ENCODE peak calls at places on chromosomes 2 and 18, in five cellular contexts. One of them, this sample, is unnamed.

GRCh38 chr2:105085525-105085924 is 47.7 kb downstream of the MRPS9 start:
- DNase-seq in right lobe of liver: no peak
- DNase-seq in left ventricle myocardium inferior: no peak
- DNase-seq in body of pancreas: no peak
- DNase-seq in HL-60: no peak
- DNase-seq in this sample: no peak

GRCh38 chr2:239912171-239912937 is 112.8 kb downstream of the NDUFA10 start:
- DNase-seq in right lobe of liver: no peak
- DNase-seq in left ventricle myocardium inferior: no peak
- DNase-seq in body of pancreas: no peak
- DNase-seq in HL-60: no peak
- DNase-seq in this sample: no peak

GRCh38 chr2:235954281-235954680 is 213.9 kb downstream of the GBX2 start:
- DNase-seq in right lobe of liver: no peak
- DNase-seq in left ventricle myocardium inferior: no peak
- DNase-seq in body of pancreas: no peak
- DNase-seq in HL-60: no peak
- DNase-seq in this sample: no peak

GRCh38 chr2:168180483-168180882 is 66.9 kb downstream of the STK39 start:
- DNase-seq in right lobe of liver: no peak
- DNase-seq in left ventricle myocardium inferior: no peak
- DNase-seq in body of pancreas: no peak
- DNase-seq in HL-60: no peak
- DNase-seq in this sample: no peak

GRCh38 chr2:130807659-130808385 is 28.9 kb upstream of the ARHGEF4 start:
- DNase-seq in right lobe of liver: no peak
- DNase-seq in left ventricle myocardium inferior: no peak
- DNase-seq in body of pancreas: no peak
- DNase-seq in HL-60: no peak
- DNase-seq in this sample: no peak

GRCh38 chr2:160956243-160956802 is 203.9 kb upstream of the TANK start:
- DNase-seq in right lobe of liver: no peak
- DNase-seq in left ventricle myocardium inferior: peak
- DNase-seq in body of pancreas: peak
- DNase-seq in HL-60: no peak
- DNase-seq in this sample: no peak

GRCh38 chr2:176071330-176072291 is 12.2 kb downstream of the EVX2 start:
- DNase-seq in right lobe of liver: no peak
- DNase-seq in left ventricle myocardium inferior: no peak
- DNase-seq in body of pancreas: no peak
- DNase-seq in HL-60: no peak
- DNase-seq in this sample: no peak

GRCh38 chr2:140998577-140998976 is 1132.2 kb downstream of the LRP1B start:
- DNase-seq in right lobe of liver: no peak
- DNase-seq in left ventricle myocardium inferior: no peak
- DNase-seq in body of pancreas: no peak
- DNase-seq in HL-60: no peak
- DNase-seq in this sample: peak

GRCh38 chr2:229409751-229410181 is 138.7 kb upstream of the PID1 start:
- DNase-seq in right lobe of liver: no peak
- DNase-seq in left ventricle myocardium inferior: no peak
- DNase-seq in body of pancreas: no peak
- DNase-seq in HL-60: no peak
- DNase-seq in this sample: no peak

DNA sequence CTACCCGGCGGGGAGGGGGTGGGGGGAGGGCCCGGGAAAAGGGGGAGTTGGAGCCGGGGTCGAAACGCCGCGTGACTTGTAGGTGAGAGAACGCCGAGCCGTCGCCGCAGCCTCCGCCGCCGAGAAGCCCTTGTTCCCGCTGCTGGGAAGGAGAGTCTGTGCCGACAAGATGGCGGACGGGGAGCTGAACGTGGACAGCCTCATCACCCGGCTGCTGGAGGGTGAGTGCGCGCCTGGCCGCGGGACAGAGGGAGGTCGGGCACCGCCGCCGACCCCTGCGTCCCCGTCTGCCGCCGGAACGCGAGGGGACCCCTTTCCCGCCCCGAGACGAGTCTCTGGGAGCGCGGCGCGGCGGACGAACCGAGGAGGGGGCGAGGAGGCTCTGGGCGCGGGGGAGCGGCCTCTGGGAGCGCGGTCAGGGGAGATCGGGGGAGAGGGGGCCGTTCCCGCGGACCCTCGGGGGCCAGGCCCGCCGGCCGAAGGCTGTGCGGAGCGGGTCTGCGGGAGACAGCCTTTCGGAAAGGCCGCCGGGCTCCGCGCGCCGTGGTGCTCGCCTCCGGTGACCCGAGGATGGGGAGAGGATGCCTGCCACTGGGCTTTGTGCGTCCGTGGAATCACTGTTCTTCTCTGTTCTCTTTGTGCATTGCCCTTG is 452 bp downstream of the PPP1CB start:
- DNase-seq in right lobe of liver: no peak
- DNase-seq in left ventricle myocardium inferior: peak
- DNase-seq in body of pancreas: peak
- DNase-seq in HL-60: no peak
- DNase-seq in this sample: no peak
- TF ChIP-seq CTCF in right lobe of liver: no peak
- TF ChIP-seq CTCF in left ventricle myocardium inferior: no peak
- TF ChIP-seq CTCF in body of pancreas: no peak
- TF ChIP-seq CTCF in HL-60: no peak
- TF ChIP-seq CTCF in this sample: no peak

GRCh38 chr2:62770629-62771028 is 65.1 kb downstream of the EHBP1 start:
- DNase-seq in right lobe of liver: no peak
- DNase-seq in left ventricle myocardium inferior: no peak
- DNase-seq in body of pancreas: no peak
- DNase-seq in HL-60: no peak
- DNase-seq in this sample: no peak

GRCh38 chr2:62774555-62775366 is 69.2 kb downstream of the EHBP1 start:
- DNase-seq in right lobe of liver: peak
- DNase-seq in left ventricle myocardium inferior: no peak
- DNase-seq in body of pancreas: peak
- DNase-seq in HL-60: no peak
- DNase-seq in this sample: peak

DNA sequence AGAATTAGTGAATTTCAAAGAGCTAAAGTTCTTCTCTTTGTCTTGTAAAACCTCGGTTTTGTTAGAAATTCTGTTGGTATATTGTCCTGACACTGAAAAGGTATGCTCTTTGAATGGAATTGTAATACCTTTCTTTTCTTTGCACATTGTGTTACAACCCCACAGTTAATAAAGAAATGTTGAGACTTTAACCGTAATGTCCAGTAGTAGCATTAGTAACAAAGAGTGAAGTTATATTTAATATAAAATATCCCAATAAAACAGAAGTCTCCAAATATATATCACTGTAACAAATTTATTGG is 69.8 kb downstream of the EHBP1 start:
- DNase-seq in right lobe of liver: no peak
- DNase-seq in left ventricle myocardium inferior: no peak
- DNase-seq in body of pancreas: no peak
- DNase-seq in HL-60: no peak
- DNase-seq in this sample: no peak
- H3K4me3 ChIP-seq in right lobe of liver: no peak
- H3K4me3 ChIP-seq in left ventricle myocardium inferior: no peak
- H3K4me3 ChIP-seq in body of pancreas: no peak
- H3K4me3 ChIP-seq in HL-60: no peak
- H3K4me3 ChIP-seq in this sample: no peak

GRCh38 chr18:69900941-69901340 is 46.7 kb downstream of the CD226 start:
- DNase-seq in right lobe of liver: no peak
- DNase-seq in left ventricle myocardium inferior: no peak
- DNase-seq in body of pancreas: no peak
- DNase-seq in HL-60: no peak
- DNase-seq in this sample: no peak
- TF ChIP-seq CTCF in right lobe of liver: no peak
- TF ChIP-seq CTCF in left ventricle myocardium inferior: no peak
- TF ChIP-seq CTCF in body of pancreas: no peak
- TF ChIP-seq CTCF in HL-60: no peak
- TF ChIP-seq CTCF in this sample: no peak

DNA sequence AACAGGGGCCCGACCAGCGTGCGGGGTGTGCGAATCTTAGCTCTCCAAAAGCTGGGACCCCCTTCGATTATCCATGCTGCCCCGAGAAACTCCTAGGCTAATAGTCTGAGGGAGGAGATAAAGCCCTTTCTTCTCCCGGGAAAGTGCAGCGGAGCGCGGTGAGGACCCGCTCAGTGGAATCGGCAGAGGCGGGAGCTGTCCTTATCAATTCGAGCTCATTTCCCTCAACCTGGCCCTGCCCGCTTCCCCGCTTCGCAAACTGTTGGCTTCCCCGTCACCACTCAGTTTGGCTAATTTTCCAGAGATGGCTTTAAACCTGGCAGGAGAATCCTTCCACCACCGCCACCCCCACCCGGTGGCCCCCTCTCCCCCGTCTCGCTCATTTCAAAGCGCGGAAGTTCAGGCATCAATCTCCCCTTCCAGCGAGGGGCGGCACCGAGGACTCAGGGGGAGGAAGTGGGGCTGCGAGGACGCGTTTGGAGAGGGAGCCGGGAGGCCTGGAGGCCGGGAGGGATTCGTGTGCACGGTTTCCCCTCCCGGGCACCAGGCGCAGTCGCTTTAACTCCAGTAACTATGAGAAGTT is 1.6 kb downstream of the KLHL14 start:
- DNase-seq in right lobe of liver: no peak
- DNase-seq in left ventricle myocardium inferior: no peak
- DNase-seq in body of pancreas: peak
- DNase-seq in HL-60: no peak
- DNase-seq in this sample: no peak
- H3K4me3 ChIP-seq in right lobe of liver: no peak
- H3K4me3 ChIP-seq in left ventricle myocardium inferior: peak
- H3K4me3 ChIP-seq in body of pancreas: peak
- H3K4me3 ChIP-seq in HL-60: no peak
- H3K4me3 ChIP-seq in this sample: no peak

GRCh38 chr18:57910817-57911216 is 107.7 kb upstream of the ATP8B1 start:
- DNase-seq in right lobe of liver: no peak
- DNase-seq in left ventricle myocardium inferior: no peak
- DNase-seq in body of pancreas: no peak
- DNase-seq in HL-60: no peak
- DNase-seq in this sample: no peak

GRCh38 chr18:57910134-57910533 is 107.0 kb upstream of the ATP8B1 start:
- DNase-seq in right lobe of liver: no peak
- DNase-seq in left ventricle myocardium inferior: no peak
- DNase-seq in body of pancreas: no peak
- DNase-seq in HL-60: no peak
- DNase-seq in this sample: no peak

GRCh38 chr18:57909620-57910019 is 106.5 kb upstream of the ATP8B1 start:
- DNase-seq in right lobe of liver: no peak
- DNase-seq in left ventricle myocardium inferior: no peak
- DNase-seq in body of pancreas: no peak
- DNase-seq in HL-60: no peak
- DNase-seq in this sample: no peak

GRCh38 chr18:57908092-57908491 is 105.0 kb upstream of the ATP8B1 start:
- DNase-seq in right lobe of liver: no peak
- DNase-seq in left ventricle myocardium inferior: no peak
- DNase-seq in body of pancreas: no peak
- DNase-seq in HL-60: no peak
- DNase-seq in this sample: no peak

DNA sequence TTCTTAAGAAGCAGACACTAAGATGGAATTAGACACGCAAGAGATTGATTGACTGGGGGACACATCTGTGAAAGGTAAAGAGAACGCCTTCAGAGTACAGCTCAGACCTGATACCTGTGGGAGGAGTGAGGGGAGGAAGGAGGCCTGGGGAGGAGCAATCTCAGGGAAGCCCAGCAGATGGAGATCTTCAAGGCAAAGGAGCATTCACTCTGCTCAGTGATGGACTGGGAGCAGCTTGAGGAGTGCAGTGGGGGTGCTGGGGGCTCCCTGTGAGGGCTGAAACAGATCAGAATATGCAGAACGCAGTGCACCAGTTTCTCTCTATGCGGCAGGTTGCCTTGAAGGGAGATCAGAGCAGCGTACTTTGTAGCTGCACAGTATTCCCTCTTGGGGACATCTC is 103.7 kb upstream of the ATP8B1 start:
- DNase-seq in right lobe of liver: no peak
- DNase-seq in left ventricle myocardium inferior: no peak
- DNase-seq in body of pancreas: no peak
- DNase-seq in HL-60: no peak
- DNase-seq in this sample: no peak
- TF ChIP-seq CTCF in right lobe of liver: no peak
- TF ChIP-seq CTCF in left ventricle myocardium inferior: no peak
- TF ChIP-seq CTCF in body of pancreas: no peak
- TF ChIP-seq CTCF in HL-60: no peak
- TF ChIP-seq CTCF in this sample: peak

DNA sequence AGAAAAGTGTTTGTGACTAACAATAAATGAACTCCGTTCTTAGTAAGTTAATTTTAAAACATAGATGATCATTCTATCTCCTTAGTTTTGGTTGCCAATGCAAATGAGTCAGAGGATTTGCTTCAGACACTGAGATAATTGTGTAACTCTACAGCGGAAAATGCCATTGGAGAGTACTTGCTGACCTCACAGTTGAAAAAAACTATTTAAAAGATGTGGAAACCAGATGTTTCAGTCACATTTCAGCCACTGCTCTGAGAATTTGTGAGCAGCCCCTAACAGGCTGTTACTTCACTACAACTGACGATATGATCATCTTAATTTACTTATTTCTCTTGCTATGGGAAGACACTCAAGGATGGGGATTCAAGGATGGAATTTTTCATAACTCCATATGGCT is at the start of gene TNFAIP6:
- DNase-seq in right lobe of liver: no peak
- DNase-seq in left ventricle myocardium inferior: no peak
- DNase-seq in body of pancreas: no peak
- DNase-seq in HL-60: peak
- DNase-seq in this sample: peak
- H3K4me3 ChIP-seq in right lobe of liver: no peak
- H3K4me3 ChIP-seq in left ventricle myocardium inferior: peak
- H3K4me3 ChIP-seq in body of pancreas: no peak
- H3K4me3 ChIP-seq in HL-60: peak
- H3K4me3 ChIP-seq in this sample: peak